ENCODE peak calls at places on chromosome 17, in seven cellular contexts. N is IMR-90, D is H9, X is neuronal stem cell, Q is mesenchymal stem cell, P is H1, Y is trophoblast cell. R is an unnamed sample.
A peak's percentile ranks its signal among the peaks of the same experiment; 100 is the strongest.

GRCh38 chr17:55758171-55758570 is 7.3 kb downstream of the PCTP start:
- DNase-seq in Q (no peak), N (no peak), D (no peak), Y (peak; percentile 65), P (no peak), X (no peak), R (no peak)

GRCh38 chr17:55996826-55997225 is 156.4 kb upstream of the ANKFN1 start:
- DNase-seq in Q (no peak), X (no peak), D (no peak), Y (peak; percentile 1), N (peak; percentile 4), P (no peak), R (no peak)

GRCh38 chr17:34118564-34118963 is 136.5 kb upstream of the CCL2 start:
- DNase-seq in Y (no peak), N (no peak), X (no peak), D (peak; percentile 13), Q (no peak), P (no peak), R (no peak)

GRCh38 chr17:83185023-83186002 is 105.9 kb downstream of the METRNL start:
- DNase-seq in Y (no peak), N (no peak), Q (no peak), P (no peak), D (peak; percentile 13), X (no peak), R (no peak)

GRCh38 chr17:34408439-34408838 is 45.4 kb upstream of the CCL1 start:
- DNase-seq in Q (no peak), Y (no peak), X (no peak), P (no peak), D (no peak), N (no peak), R (no peak)

GRCh38 chr17:47741793-47742145 is 8.7 kb downstream of the TBX21 start:
- DNase-seq in P (no peak), Q (no peak), X (no peak), N (peak; percentile 16), D (peak; percentile 5), Y (no peak), R (no peak)

GRCh38 chr17:17151541-17151940 is 54.6 kb downstream of the PLD6 start:
- DNase-seq in Y (no peak), N (peak; percentile 43), D (no peak), X (no peak), Q (peak; percentile 69), P (no peak), R (no peak)

GRCh38 chr17:39903158-39903884 is 15.1 kb downstream of the GSDMB start:
- DNase-seq in Y (no peak), D (no peak), N (no peak), X (no peak), Q (peak; percentile 36), P (no peak), R (no peak)

GRCh38 chr17:68034452-68034776 is 1.1 kb upstream of the KPNA2 start:
- DNase-seq in N (no peak), D (no peak), Q (no peak), Y (no peak), X (no peak), P (no peak), R (no peak)

GRCh38 chr17:19401321-19402010 is 9.6 kb upstream of the RNF112 start:
- DNase-seq in D (no peak), P (no peak), Y (no peak), Q (no peak), N (no peak), X (no peak), R (no peak)

GRCh38 chr17:42286411-42287295 is 1.6 kb upstream of the STAT5A start:
- DNase-seq in N (no peak), Q (no peak), P (no peak), X (no peak), Y (no peak), D (peak; percentile 30), R (no peak)

GRCh38 chr17:49000943-49001342 is 3.8 kb downstream of the IGF2BP1 start:
- DNase-seq in Y (no peak), Q (no peak), D (no peak), X (no peak), P (no peak), N (peak; percentile 81), R (no peak)

GRCh38 chr17:55295411-55296170 is 30.8 kb downstream of the HLF start:
- DNase-seq in D (peak; percentile 79), Q (peak; percentile 43), N (peak; percentile 43), P (peak; percentile 31), Y (peak; percentile 76), X (peak; percentile 43), R (peak; percentile 70)

GRCh38 chr17:1252203-1252608 is 18.0 kb upstream of the BHLHA9 start:
- DNase-seq in X (no peak), Y (no peak), P (no peak), N (no peak), D (no peak), Q (no peak), R (peak; percentile 26)

GRCh38 chr17:1259910-1260389 is 10.3 kb upstream of the BHLHA9 start:
- DNase-seq in X (no peak), Q (no peak), N (no peak), Y (no peak), D (no peak), P (no peak), R (no peak)

GRCh38 chr17:1256699-1257098 is 13.5 kb upstream of the BHLHA9 start:
- DNase-seq in D (no peak), P (no peak), X (no peak), Y (no peak), Q (no peak), N (no peak), R (no peak)

GRCh38 chr17:1260762-1261161 is 9.5 kb upstream of the BHLHA9 start:
- DNase-seq in Q (no peak), X (no peak), P (no peak), D (no peak), Y (no peak), N (no peak), R (no peak)

GRCh38 chr17:1255041-1255440 is 15.2 kb upstream of the BHLHA9 start:
- DNase-seq in X (no peak), N (no peak), Y (no peak), P (no peak), Q (no peak), D (no peak), R (no peak)
- H3K79me1 ChIP-seq in X (no peaks in the 10 kb centered on the region), N (no peaks in the 10 kb centered on the region), Y (no peaks in the 10 kb centered on the region), P (no peaks in the 10 kb centered on the region), Q (no peaks in the 10 kb centered on the region), D (no peaks in the 10 kb centered on the region), R (no peaks in the 10 kb centered on the region)

GRCh38 chr17:77426676-77427386 is 286.1 kb downstream of the SEC14L1 start:
- DNase-seq in Q (no peak), N (no peak), X (no peak), Y (no peak), D (no peak), P (no peak), R (no peak)
- H3K9ac ChIP-seq in Q (peak overlapping the region; percentile 82), N (peak overlapping the region; percentile 57), X (no peak overlapping the region), Y (no peak overlapping the region), D (no peak overlapping the region), P (no peak overlapping the region), R (no peak overlapping the region)

DNA sequence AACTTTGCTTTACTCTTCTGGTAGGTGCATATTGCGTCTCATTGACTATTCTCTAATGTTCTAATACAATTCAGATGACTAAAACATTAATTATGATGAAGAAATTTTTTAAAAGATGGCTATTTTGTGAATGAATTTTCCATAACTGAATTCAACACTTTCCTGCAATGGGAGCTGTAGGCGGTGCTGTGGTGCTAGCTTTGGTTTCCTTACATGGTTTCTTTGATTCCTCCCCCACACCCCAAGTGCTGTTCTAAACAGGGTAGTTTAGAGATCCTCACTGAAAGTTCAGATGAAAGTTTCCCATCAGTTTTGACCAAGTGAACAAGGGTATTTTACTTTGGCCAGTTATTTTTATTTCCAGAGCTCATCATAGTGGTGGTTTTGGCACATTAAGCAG is 26.0 kb upstream of the MRC2 start:
- DNase-seq in D (no peak), Y (no peak), Q (no peak), P (no peak), X (no peak), N (no peak), R (no peak)
- H3K4ac ChIP-seq in D (no peak overlapping the region), Y (no peak overlapping the region), Q (no peak overlapping the region), P (no peak overlapping the region), X (no peak overlapping the region), N (no peak overlapping the region), R (no peak overlapping the region)

DNA sequence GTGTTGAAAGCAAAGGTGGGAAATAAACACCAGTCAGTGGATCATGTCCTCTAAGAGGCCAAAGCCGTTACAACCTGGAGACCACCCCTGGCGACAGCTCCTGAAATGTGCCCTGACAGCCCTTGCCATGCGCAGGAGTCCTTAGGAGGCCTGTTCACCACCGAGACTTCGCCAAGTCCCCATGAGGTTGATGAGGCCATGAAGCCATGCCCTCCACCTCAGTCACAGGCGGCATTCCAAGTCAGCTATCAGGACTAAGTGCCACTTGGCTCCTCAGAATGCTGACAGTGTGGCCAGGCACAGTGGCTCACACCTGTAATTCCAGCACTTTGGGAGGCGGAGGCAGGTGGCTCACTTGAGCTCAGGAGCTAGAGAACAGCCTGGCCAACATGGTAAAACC is 27.1 kb downstream of the ADAM11 start:
- DNase-seq in Y (no peak), N (no peak), Q (no peak), D (peak; percentile 33), P (no peak), X (no peak), R (no peak)
- H3K79me1 ChIP-seq in Y (no peaks in the 10 kb centered on the region), N (no peaks in the 10 kb centered on the region), Q (no peaks in the 10 kb centered on the region), D (no peaks in the 10 kb centered on the region), P (no peaks in the 10 kb centered on the region), X (no peaks in the 10 kb centered on the region), R (no peaks in the 10 kb centered on the region)

GRCh38 chr17:29927546-29927945 is 2.5 kb downstream of the SSH2 start:
- DNase-seq in X (no peak), Q (peak; percentile 6), P (no peak), N (no peak), D (no peak), Y (no peak), R (no peak)
- H3K9ac ChIP-seq in X (no peak overlapping the region), Q (peak overlapping the region; percentile 87), P (no peak overlapping the region), N (no peak overlapping the region), D (no peak overlapping the region), Y (no peak overlapping the region), R (no peak overlapping the region)

DNA sequence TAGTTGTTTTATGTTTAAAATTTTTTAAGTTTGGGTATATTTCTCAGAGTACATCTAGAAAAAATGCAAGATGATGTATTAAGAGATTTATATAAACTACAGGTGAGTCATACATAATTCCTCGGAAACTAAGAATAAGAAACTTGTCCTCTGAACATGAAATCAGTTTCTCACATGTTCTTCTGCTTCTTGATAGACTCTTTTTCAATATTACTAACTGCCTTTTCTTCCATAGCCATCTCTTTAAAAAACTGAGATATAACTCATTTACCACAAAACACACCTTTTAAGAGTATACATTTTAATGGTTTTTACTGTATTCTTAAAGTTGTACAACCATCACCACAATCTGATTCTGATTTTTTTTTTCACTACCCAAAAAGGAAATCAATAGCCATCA is 238.4 kb upstream of the AXIN2 start:
- DNase-seq in N (peak; percentile 28), Y (no peak), X (no peak), D (no peak), P (no peak), Q (no peak), R (no peak)
- H3K4ac ChIP-seq in N (no peak overlapping the region), Y (no peak overlapping the region), X (no peak overlapping the region), D (no peak overlapping the region), P (no peak overlapping the region), Q (no peak overlapping the region), R (no peak overlapping the region)

GRCh38 chr17:72962099-72962498 is 130.4 kb downstream of the SLC39A11 start:
- DNase-seq in D (no peak), X (no peak), Y (no peak), Q (no peak), P (no peak), N (no peak), R (no peak)
- H3K79me1 ChIP-seq in D (no peaks in the 10 kb centered on the region), X (no peaks in the 10 kb centered on the region), Y (no peaks in the 10 kb centered on the region), Q (peaks cover 11% of the 10 kb centered on the region), P (no peaks in the 10 kb centered on the region), N (no peaks in the 10 kb centered on the region), R (no peaks in the 10 kb centered on the region)

GRCh38 chr17:9244066-9245052 is 223.0 kb downstream of the NTN1 start:
- DNase-seq in Y (no peak), P (no peak), X (no peak), N (peak; percentile 88), Q (peak; percentile 26), D (no peak), R (no peak)
- H3K9ac ChIP-seq in Y (no peak overlapping the region), P (no peak overlapping the region), X (no peak overlapping the region), N (no peak overlapping the region), Q (peak overlapping the region; percentile 68), D (no peak overlapping the region), R (no peak overlapping the region)